ENCODE peak calls at places on chromosomes 11 and 22, in nine cellular contexts. One of them, this sample, is unnamed.

GRCh38 chr11:120270386-120270785 is 30.4 kb downstream of the POU2F3 start:
- DNase-seq in HS-5: no peak
- DNase-seq in lung: no peak
- DNase-seq in AG04450: no peak
- DNase-seq in glutamatergic neuron: no peak
- DNase-seq in left ventricle myocardium inferior: no peak
- DNase-seq in nucleus accumbens: no peak
- DNase-seq in mucosa of gallbladder: no peak
- DNase-seq in NCI-H69: no peak
- DNase-seq in this sample: no peak

GRCh38 chr11:93216511-93217121 is 18.8 kb upstream of the SLC36A4 start:
- DNase-seq in HS-5: no peak
- DNase-seq in lung: no peak
- DNase-seq in AG04450: no peak
- DNase-seq in glutamatergic neuron: no peak
- DNase-seq in left ventricle myocardium inferior: no peak
- DNase-seq in nucleus accumbens: no peak
- DNase-seq in mucosa of gallbladder: no peak
- DNase-seq in NCI-H69: peak; percentile 100
- DNase-seq in this sample: no peak

GRCh38 chr11:19756675-19757475 is 44.2 kb downstream of the NAV2 start:
- DNase-seq in HS-5: no peak
- DNase-seq in lung: no peak
- DNase-seq in AG04450: no peak
- DNase-seq in glutamatergic neuron: no peak
- DNase-seq in left ventricle myocardium inferior: peak; percentile 48
- DNase-seq in nucleus accumbens: peak; percentile 43
- DNase-seq in mucosa of gallbladder: no peak
- DNase-seq in NCI-H69: no peak
- DNase-seq in this sample: no peak

GRCh38 chr11:68843703-68844312 is 2.1 kb upstream of the CPT1A start:
- DNase-seq in HS-5: no peak
- DNase-seq in lung: peak; percentile 89
- DNase-seq in AG04450: no peak
- DNase-seq in glutamatergic neuron: peak; percentile 45
- DNase-seq in left ventricle myocardium inferior: peak; percentile 87
- DNase-seq in nucleus accumbens: no peak
- DNase-seq in mucosa of gallbladder: peak; percentile 68
- DNase-seq in NCI-H69: peak; percentile 77
- DNase-seq in this sample: peak; percentile 68

GRCh38 chr22:33006220-33006954 is 51.8 kb downstream of the SYN3 start:
- DNase-seq in HS-5: no peak
- DNase-seq in lung: no peak
- DNase-seq in AG04450: no peak
- DNase-seq in glutamatergic neuron: no peak
- DNase-seq in left ventricle myocardium inferior: no peak
- DNase-seq in nucleus accumbens: no peak
- DNase-seq in mucosa of gallbladder: no peak
- DNase-seq in NCI-H69: peak; percentile 92
- DNase-seq in this sample: no peak

GRCh38 chr11:12803086-12803826 is 129.0 kb downstream of the TEAD1 start:
- DNase-seq in HS-5: no peak
- DNase-seq in lung: no peak
- DNase-seq in AG04450: no peak
- DNase-seq in glutamatergic neuron: no peak
- DNase-seq in left ventricle myocardium inferior: no peak
- DNase-seq in nucleus accumbens: no peak
- DNase-seq in mucosa of gallbladder: no peak
- DNase-seq in NCI-H69: peak; percentile 71
- DNase-seq in this sample: no peak

GRCh38 chr22:23068832-23069385 is 1.4 kb upstream of the GNAZ start:
- DNase-seq in HS-5: no peak
- DNase-seq in lung: no peak
- DNase-seq in AG04450: no peak
- DNase-seq in glutamatergic neuron: no peak
- DNase-seq in left ventricle myocardium inferior: no peak
- DNase-seq in nucleus accumbens: no peak
- DNase-seq in mucosa of gallbladder: no peak
- DNase-seq in NCI-H69: no peak
- DNase-seq in this sample: no peak

GRCh38 chr11:123129920-123130319 is 65.1 kb downstream of the CLMP start:
- DNase-seq in HS-5: no peak
- DNase-seq in lung: no peak
- DNase-seq in AG04450: peak; percentile 58
- DNase-seq in glutamatergic neuron: no peak
- DNase-seq in left ventricle myocardium inferior: no peak
- DNase-seq in nucleus accumbens: no peak
- DNase-seq in mucosa of gallbladder: no peak
- DNase-seq in NCI-H69: no peak
- DNase-seq in this sample: no peak

GRCh38 chr22:37777122-37777687 is 30.5 kb upstream of the GCAT start:
- DNase-seq in HS-5: peak; percentile 84
- DNase-seq in lung: peak; percentile 65
- DNase-seq in AG04450: peak; percentile 55
- DNase-seq in glutamatergic neuron: no peak
- DNase-seq in left ventricle myocardium inferior: no peak
- DNase-seq in nucleus accumbens: no peak
- DNase-seq in mucosa of gallbladder: peak; percentile 87
- DNase-seq in NCI-H69: peak; percentile 86
- DNase-seq in this sample: no peak

GRCh38 chr22:27329966-27330645 is 471.4 kb downstream of the MN1 start:
- DNase-seq in HS-5: no peak
- DNase-seq in lung: no peak
- DNase-seq in AG04450: no peak
- DNase-seq in glutamatergic neuron: no peak
- DNase-seq in left ventricle myocardium inferior: no peak
- DNase-seq in nucleus accumbens: no peak
- DNase-seq in mucosa of gallbladder: no peak
- DNase-seq in NCI-H69: no peak
- DNase-seq in this sample: peak; percentile 26

GRCh38 chr22:45320326-45320976 is 10.7 kb downstream of the FAM118A start:
- DNase-seq in HS-5: no peak
- DNase-seq in lung: no peak
- DNase-seq in AG04450: peak; percentile 38
- DNase-seq in glutamatergic neuron: no peak
- DNase-seq in left ventricle myocardium inferior: no peak
- DNase-seq in nucleus accumbens: no peak
- DNase-seq in mucosa of gallbladder: peak; percentile 42
- DNase-seq in NCI-H69: no peak
- DNase-seq in this sample: no peak

This sample was measured in NCI-H82.